ENCODE peak calls at places on chromosome 9, in five cellular contexts. N, X, T, M and Q are unnamed samples.
A peak's percentile ranks its signal among the peaks of the same experiment; 100 is the strongest.

GRCh38 chr9:14214065-14214684 is 99.8 kb downstream of the NFIB start:
- DNase-seq in T (no peak), N (no peak), M (no peak), X (no peak), Q (no peak)

GRCh38 chr9:6413365-6414263 is 615 bp downstream of the UHRF2 start:
- DNase-seq in M (no peak), T (peak; percentile 37), N (peak; percentile 27), X (no peak), Q (no peak)

GRCh38 chr9:2403701-2404100 is 217.9 kb upstream of the VLDLR start:
- DNase-seq in T (no peak), X (no peak), M (no peak), N (no peak), Q (no peak)

GRCh38 chr9:137017071-137017470 is 11.0 kb downstream of the ABCA2 start:
- DNase-seq in T (no peak), N (no peak), M (no peak), X (no peak), Q (no peak)

GRCh38 chr9:15837079-15837679 is 284.3 kb downstream of the CCDC171 start:
- DNase-seq in N (peak; percentile 69), T (peak; percentile 13), M (peak; percentile 65), X (peak; percentile 78), Q (peak; percentile 28)

GRCh38 chr9:18569941-18570630 is 96.1 kb downstream of the ADAMTSL1 start:
- DNase-seq in N (no peak), T (no peak), X (no peak), M (no peak), Q (no peak)

GRCh38 chr9:123399803-123400378 is 43.9 kb downstream of the CRB2 start:
- DNase-seq in T (no peak), N (peak; percentile 17), X (peak; percentile 13), M (no peak), Q (no peak)

GRCh38 chr9:32161209-32161608 is 223.2 kb upstream of the ACO1 start:
- DNase-seq in M (no peak), T (no peak), N (no peak), X (no peak), Q (no peak)

GRCh38 chr9:120904061-120904998 is 22.3 kb downstream of the TRAF1 start:
- DNase-seq in T (peak; percentile 80), M (no peak), N (no peak), X (no peak), Q (no peak)

GRCh38 chr9:121122450-121123032 is 47.8 kb downstream of the CNTRL start:
- DNase-seq in X (no peak), T (no peak), M (no peak), N (no peak), Q (peak; percentile 4)

GRCh38 chr9:84266087-84266561 is 74.4 kb downstream of the SLC28A3 start:
- DNase-seq in T (no peak), N (peak; percentile 19), M (no peak), X (no peak), Q (no peak)

GRCh38 chr9:70387663-70388062 is 26.8 kb downstream of the KLF9 start:
- DNase-seq in M (no peak), N (no peak), X (no peak), T (no peak), Q (no peak)

GRCh38 chr9:113898151-113898550 is 22.0 kb downstream of the ZNF618 start:
- DNase-seq in N (no peak), X (no peak), T (no peak), M (no peak), Q (no peak)

GRCh38 chr9:113894166-113894565 is 18.1 kb downstream of the ZNF618 start:
- DNase-seq in M (no peak), N (no peak), X (no peak), T (no peak), Q (no peak)

GRCh38 chr9:113892861-113893491 is 16.9 kb downstream of the ZNF618 start:
- DNase-seq in T (no peak), X (no peak), M (peak; percentile 38), N (no peak), Q (no peak)

GRCh38 chr9:113896713-113897112 is 20.6 kb downstream of the ZNF618 start:
- DNase-seq in M (no peak), T (no peak), N (no peak), X (no peak), Q (no peak)

GRCh38 chr9:113895526-113895925 is 19.4 kb downstream of the ZNF618 start:
- DNase-seq in T (no peak), N (no peak), M (peak; percentile 47), X (peak; percentile 21), Q (no peak)
- H3K4me1 ChIP-seq in T (no peaks in the 10 kb centered on the region), N (peaks cover 3% of the 10 kb centered on the region), M (peaks cover 4% of the 10 kb centered on the region), X (no peaks in the 10 kb centered on the region), Q (peaks cover 4% of the 10 kb centered on the region)

DNA sequence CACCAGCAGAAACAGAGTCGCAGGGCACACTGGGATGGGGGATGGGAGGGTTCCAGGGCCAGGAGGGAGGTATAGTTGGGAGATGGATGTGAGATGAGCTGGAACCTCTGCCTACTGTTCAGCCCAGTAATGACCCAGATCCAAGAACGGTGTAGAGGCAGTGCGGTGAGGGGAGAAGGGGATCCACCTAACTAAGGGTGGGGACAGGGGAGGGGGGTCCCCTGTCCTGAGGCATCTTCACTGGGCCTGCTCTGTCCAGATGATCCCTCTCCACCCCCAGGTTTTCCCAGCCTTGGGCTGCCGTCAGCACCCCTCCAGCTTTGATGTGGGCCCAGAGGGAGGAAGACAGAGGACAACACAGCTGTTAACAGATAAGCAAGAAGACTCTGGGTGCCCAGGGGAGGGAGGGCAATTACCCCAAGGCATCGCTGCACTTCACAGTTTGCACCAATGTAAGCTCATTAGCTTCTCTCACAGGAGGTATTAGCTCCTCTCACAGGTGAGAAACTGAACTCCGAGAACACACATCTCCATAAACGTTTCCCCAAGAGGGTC is 19.3 kb downstream of the BICD2 start:
- DNase-seq in M (no peak), N (no peak), X (no peak), T (no peak), Q (no peak)
- H3K4me1 ChIP-seq in M (peaks cover 40% of the 10 kb centered on the region), N (peaks cover 24% of the 10 kb centered on the region), X (peaks cover 14% of the 10 kb centered on the region), T (peaks cover 47% of the 10 kb centered on the region), Q (peaks cover 58% of the 10 kb centered on the region)

GRCh38 chr9:81595887-81596558 is 93.3 kb downstream of the TLE1 start:
- DNase-seq in M (no peak), N (no peak), X (no peak), T (no peak), Q (no peak)
- H3K4me1 ChIP-seq in M (no peaks in the 10 kb centered on the region), N (peaks cover 32% of the 10 kb centered on the region), X (no peaks in the 10 kb centered on the region), T (no peaks in the 10 kb centered on the region), Q (no peaks in the 10 kb centered on the region)

DNA sequence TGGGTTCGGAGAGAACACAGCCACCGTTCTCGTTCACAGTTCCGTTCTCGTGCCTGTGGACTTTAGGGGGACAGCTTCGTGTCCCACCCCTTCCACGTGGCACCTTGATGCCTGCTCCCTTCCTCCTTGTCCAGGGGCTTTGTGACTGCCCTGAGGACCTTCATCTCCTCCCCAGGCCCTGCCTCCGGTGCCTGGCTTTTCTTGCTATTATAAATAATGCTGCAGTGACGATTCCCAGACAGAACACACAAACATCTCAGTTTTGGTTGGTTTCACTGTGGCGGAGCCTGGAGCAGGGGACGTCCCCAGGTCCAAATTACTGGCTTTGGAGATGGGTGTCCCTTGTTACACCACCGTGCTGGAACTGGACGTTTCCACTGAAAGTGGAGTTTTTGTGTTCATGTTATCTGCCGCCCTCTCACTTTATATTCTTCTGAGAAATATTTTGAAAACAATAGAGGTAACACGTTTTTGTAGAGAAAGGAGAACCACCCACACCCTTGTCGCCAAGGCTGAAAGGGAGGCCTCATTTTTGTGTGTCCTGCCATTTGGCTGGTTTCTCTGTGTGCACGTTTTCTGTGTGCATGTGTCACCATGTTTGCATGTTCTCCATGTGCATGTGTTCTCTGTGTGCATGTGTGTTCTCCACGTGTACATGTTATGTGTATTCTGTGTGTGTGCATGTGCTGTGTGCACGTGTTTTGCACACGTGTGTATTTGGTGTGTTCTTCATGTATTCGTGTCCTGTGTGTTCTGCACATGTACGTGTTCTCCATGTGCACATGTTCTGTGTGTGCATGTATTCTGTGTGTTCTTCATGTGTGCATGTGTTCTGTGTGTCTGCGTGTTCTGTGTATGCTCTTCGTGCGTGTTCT is 24.2 kb downstream of the WNK2 start:
- DNase-seq in X (no peak), M (no peak), N (no peak), T (no peak), Q (no peak)
- H3K4me1 ChIP-seq in X (peaks cover 68% of the 10 kb centered on the region), M (no peaks in the 10 kb centered on the region), N (no peaks in the 10 kb centered on the region), T (no peaks in the 10 kb centered on the region), Q (no peaks in the 10 kb centered on the region)

GRCh38 chr9:89779416-89779815 is 174.6 kb downstream of the GADD45G start:
- DNase-seq in M (no peak), T (no peak), X (no peak), N (no peak), Q (no peak)

GRCh38 chr9:89781838-89782237 is 177.0 kb downstream of the GADD45G start:
- DNase-seq in M (no peak), X (no peak), N (no peak), T (no peak), Q (no peak)

GRCh38 chr9:89778100-89779085 is 173.6 kb downstream of the GADD45G start:
- DNase-seq in N (no peak), X (no peak), T (no peak), M (no peak), Q (no peak)

GRCh38 chr9:89777544-89777943 is 172.7 kb downstream of the GADD45G start:
- DNase-seq in M (no peak), X (no peak), N (no peak), T (no peak), Q (no peak)

DNA sequence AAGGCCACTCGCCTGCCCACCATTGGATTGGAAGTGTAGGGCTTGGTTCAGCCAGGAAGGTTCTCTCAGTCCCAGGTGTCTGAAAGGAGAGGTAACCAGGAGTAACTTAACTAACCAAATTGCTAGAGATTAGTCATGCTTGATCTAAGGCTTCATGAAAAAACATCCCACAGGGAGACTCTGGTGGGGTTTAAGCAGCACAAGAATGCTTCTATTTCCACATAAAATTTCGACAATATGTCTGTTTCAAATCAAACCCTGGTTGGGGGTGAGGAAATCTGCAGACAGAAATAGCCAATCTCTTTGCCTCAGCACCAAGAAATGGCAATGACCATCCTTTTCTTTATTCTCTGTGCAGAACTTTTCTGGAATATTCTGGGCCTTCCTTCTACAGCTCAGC is 175.0 kb downstream of the GADD45G start:
- DNase-seq in N (no peak), X (no peak), T (no peak), M (no peak), Q (no peak)
- H3K4me1 ChIP-seq in N (no peaks in the 10 kb centered on the region), X (peaks cover 26% of the 10 kb centered on the region), T (no peaks in the 10 kb centered on the region), M (no peaks in the 10 kb centered on the region), Q (no peaks in the 10 kb centered on the region)

DNA sequence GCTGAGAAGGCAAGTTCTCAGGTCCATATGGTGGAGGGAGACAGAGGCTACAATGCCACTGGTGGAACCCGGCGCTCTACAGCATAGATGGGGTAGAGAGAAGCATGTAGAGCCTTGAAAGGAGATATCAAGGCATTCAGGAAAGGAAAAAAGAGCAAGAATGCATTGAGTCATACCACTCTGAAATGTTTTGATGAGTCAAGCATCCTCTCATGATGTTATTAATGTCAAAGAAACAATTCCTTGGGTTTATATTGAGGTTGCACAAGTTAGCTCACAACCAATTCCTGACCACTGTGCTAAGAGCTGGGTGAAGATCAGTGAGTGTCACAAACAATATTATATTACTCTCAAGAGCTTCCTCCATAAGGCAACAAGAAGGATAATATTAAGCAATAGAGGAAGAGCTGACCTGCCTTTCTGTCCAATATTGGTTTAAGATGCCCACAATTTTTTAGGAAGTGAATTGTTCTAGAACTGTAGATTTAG is 178.0 kb downstream of the RFK start:
- DNase-seq in M (peak; percentile 98), N (peak; percentile 61), X (peak; percentile 88), T (no peak), Q (peak; percentile 85)
- H3K4me1 ChIP-seq in M (peaks cover 24% of the 10 kb centered on the region), N (peaks cover 15% of the 10 kb centered on the region), X (peaks cover 4% of the 10 kb centered on the region), T (no peaks in the 10 kb centered on the region), Q (peaks cover 36% of the 10 kb centered on the region)